ENCODE peak calls at places on chromosomes 7 and 10, in five cellular contexts. L is non-pigmented ciliary epithelial cell, Y is HTR-8/SVneo, S is BE2C, D is GOT3. X is an unnamed sample.

GRCh38 chr7:117061751-117062150 is 108.5 kb downstream of the ST7 start:
- DNase-seq in L (no peak), Y (no peak), S (no peak), D (no peak), X (no peak)

GRCh38 chr10:61486738-61487396 is 33.7 kb upstream of the TMEM26 start:
- DNase-seq in L (peak; percentile 22), Y (no peak), S (no peak), D (no peak), X (no peak)

GRCh38 chr10:12719365-12719764 is 282.1 kb downstream of the CCDC3 start:
- DNase-seq in L (no peak), Y (no peak), S (no peak), D (no peak), X (no peak)

GRCh38 chr10:100600218-100600617 is 64.5 kb downstream of the HIF1AN start:
- DNase-seq in L (no peak), Y (no peak), S (no peak), D (no peak), X (no peak)

GRCh38 chr7:135335628-135336139 is 102.0 kb downstream of the STRA8 start:
- DNase-seq in L (no peak), Y (peak; percentile 48), S (peak; percentile 87), D (no peak), X (peak; percentile 87)

GRCh38 chr7:129024125-129024524 is 30.8 kb downstream of the TNPO3 start:
- DNase-seq in L (no peak), Y (no peak), S (no peak), D (no peak), X (no peak)

GRCh38 chr10:49761201-49761788 is 828 bp downstream of the OGDHL start:
- DNase-seq in L (no peak), Y (no peak), S (no peak), D (no peak), X (no peak)

GRCh38 chr7:73642834-73643233 is 18.5 kb upstream of the MLXIPL start:
- DNase-seq in L (no peak), Y (no peak), S (no peak), D (no peak), X (no peak)

GRCh38 chr10:90130321-90131086 is 429.1 kb downstream of the KIF20B start:
- DNase-seq in L (no peak), Y (no peak), S (no peak), D (no peak), X (no peak)

GRCh38 chr10:6924166-6924565 is 344.1 kb upstream of the PRKCQ start:
- DNase-seq in L (no peak), Y (peak; percentile 42), S (no peak), D (no peak), X (no peak)